ENCODE peak calls at places on chromosomes 2 and 18, in six cellular contexts. G is IMR-90, C is trophoblast cell, M is H9, B is mesenchymal stem cell, P is H1. K is an unnamed sample.

GRCh38 chr2:122795763-122796162 is 1040.3 kb downstream of the TSN start:
- DNase-seq in B (no peak), C (no peak), M (no peak), G (no peak), P (no peak), K (no peak)

GRCh38 chr2:104863585-104864279 is 9.8 kb downstream of the POU3F3 start:
- DNase-seq in B (no peak), M (peak; percentile 54), G (no peak), C (no peak), P (peak; percentile 76), K (no peak)

GRCh38 chr18:79403723-79404566 is 8.2 kb downstream of the NFATC1 start:
- DNase-seq in G (no peak), M (no peak), B (no peak), P (no peak), C (peak; percentile 61), K (no peak)

GRCh38 chr2:128921740-128922139 is 603.1 kb upstream of the HS6ST1 start:
- DNase-seq in G (no peak), B (no peak), P (no peak), M (no peak), C (no peak), K (no peak)

GRCh38 chr2:115292742-115293141 is 850.3 kb downstream of the DPP10 start:
- DNase-seq in P (no peak), M (no peak), B (no peak), G (no peak), C (no peak), K (no peak)

GRCh38 chr2:19337742-19338141 is 20.7 kb downstream of the OSR1 start:
- DNase-seq in B (no peak), C (no peak), G (no peak), P (no peak), M (no peak), K (no peak)

GRCh38 chr2:210072493-210072892 is 70.1 kb downstream of the RPE start:
- DNase-seq in B (no peak), P (peak; percentile 48), G (no peak), M (no peak), C (no peak), K (peak; percentile 8)

GRCh38 chr18:60732146-60732545 is 359.6 kb upstream of the MC4R start:
- DNase-seq in P (no peak), B (no peak), C (no peak), M (no peak), G (no peak), K (no peak)

GRCh38 chr2:126657146-126657635 is 1.2 kb downstream of the GYPC start:
- DNase-seq in M (peak; percentile 47), C (peak; percentile 10), B (peak; percentile 99), G (peak; percentile 98), P (no peak), K (no peak)

GRCh38 chr2:869357-869871 is 81.2 kb upstream of the SNTG2 start:
- DNase-seq in M (no peak), C (no peak), B (no peak), P (no peak), G (no peak), K (no peak)

GRCh38 chr2:241598487-241598886 is 38.5 kb downstream of the THAP4 start:
- DNase-seq in B (no peak), G (no peak), M (no peak), P (no peak), C (peak; percentile 46), K (no peak)

GRCh38 chr2:239587311-239587731 is 186.5 kb upstream of the HDAC4 start:
- DNase-seq in M (no peak), C (peak; percentile 70), B (no peak), P (no peak), G (no peak), K (no peak)

GRCh38 chr2:36355890-36356198 is 266 bp downstream of the CRIM1 start:
- DNase-seq in P (no peak), G (no peak), B (no peak), M (no peak), C (no peak), K (no peak)

DNA sequence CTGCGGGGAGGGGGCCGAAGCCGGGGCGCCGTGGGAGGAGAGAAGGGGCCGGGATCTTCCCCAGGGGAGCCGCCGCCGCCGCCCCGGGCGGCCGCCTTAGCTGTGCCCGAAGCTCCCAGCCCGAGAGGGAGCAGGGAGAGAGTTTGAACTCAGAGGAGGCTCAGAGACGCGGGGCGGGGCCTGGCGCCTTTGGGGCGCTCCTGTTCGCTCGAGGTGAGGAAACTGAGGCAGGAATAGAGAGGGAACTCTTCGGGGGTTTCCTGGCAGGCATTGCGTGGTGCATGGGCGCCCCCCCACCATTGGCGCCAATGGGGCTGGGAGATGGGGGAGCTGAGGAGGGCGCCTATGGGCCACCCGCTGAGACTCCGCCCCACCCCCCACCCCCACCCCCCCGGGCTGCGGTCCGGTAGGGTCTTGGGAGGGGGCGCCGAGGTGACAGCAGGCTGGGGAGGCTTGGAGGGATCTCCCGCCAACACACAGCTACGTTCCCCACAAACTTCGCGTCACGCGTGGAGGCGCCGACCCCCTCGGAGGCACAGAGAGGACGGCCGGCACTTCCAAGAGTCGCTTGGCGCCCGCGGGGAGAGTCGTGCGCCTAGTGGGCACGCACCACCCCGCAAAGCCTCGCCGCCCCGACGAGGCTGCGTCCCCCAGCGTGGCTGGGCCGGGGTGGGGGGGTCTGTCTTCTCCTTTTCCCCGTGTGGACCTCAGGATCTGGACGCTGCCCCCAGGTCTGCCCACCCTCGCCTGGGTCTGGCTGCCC is 680 bp downstream of the CTDSP1 start:
- DNase-seq in M (peak; percentile 60), G (no peak), P (peak; percentile 80), C (peak; percentile 31), B (peak; percentile 47), K (peak; percentile 30)
- H3K4ac ChIP-seq in M (no peak overlapping the region), G (peak overlapping the region; percentile 90), P (no peak overlapping the region), C (peak overlapping the region; percentile 61), B (peak overlapping the region; percentile 77), K (peak overlapping the region; percentile 66)

GRCh38 chr2:44168684-44169154 is at the start of gene PPM1B:
- DNase-seq in B (no peak), C (no peak), G (no peak), P (peak; percentile 99), M (no peak), K (no peak)

GRCh38 chr2:44167908-44168683 is 579 bp upstream of the PPM1B start:
- DNase-seq in P (peak; percentile 90), B (peak; percentile 100), M (peak; percentile 100), G (peak; percentile 100), C (peak; percentile 99), K (peak; percentile 99)

GRCh38 chr2:44171018-44171417 is 2.3 kb downstream of the PPM1B start:
- DNase-seq in C (peak; percentile 75), M (no peak), P (no peak), B (peak; percentile 37), G (peak; percentile 58), K (no peak)

GRCh38 chr2:44170337-44170736 is 1.7 kb downstream of the PPM1B start:
- DNase-seq in C (peak; percentile 31), P (no peak), M (no peak), B (peak; percentile 64), G (peak; percentile 26), K (no peak)

DNA sequence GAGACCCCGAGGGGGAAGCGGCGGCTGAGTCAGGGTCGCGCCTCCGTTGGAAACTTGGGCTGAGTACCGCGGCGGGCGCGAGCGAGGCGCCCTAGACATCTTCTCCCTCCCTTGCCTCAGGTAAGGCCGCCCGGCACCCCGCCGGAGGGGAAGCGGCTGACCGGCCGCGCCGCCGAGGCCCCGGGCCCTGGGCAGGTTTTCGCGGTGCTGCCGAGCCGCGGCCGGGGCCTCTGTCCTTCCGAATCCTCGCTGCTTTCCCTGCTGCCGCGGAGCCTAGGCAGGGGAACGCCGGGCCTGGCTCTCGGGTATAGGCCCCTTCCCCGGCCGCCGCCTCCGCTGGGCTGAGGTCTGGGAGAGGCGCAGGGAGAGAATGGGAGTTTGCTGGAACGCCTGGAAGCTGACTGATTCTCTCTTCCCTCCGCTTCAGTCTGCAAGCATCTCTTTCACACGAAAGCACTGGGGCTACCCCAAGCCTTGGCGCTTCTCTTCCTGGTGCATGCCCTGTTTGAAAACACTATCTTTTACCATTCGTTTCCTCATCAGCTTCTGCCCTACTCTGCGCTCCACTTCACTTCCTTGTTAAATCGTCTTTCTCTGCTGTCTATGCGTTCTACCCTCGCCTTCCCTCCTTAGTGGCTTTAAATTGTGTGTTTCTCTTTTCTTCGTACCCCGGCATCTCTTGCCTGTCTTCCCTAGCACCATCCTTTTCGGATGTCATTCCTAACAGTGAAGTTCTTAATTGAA is 652 bp downstream of the PPM1B start:
- DNase-seq in B (peak; percentile 67), P (peak; percentile 66), M (no peak), C (peak; percentile 55), G (peak; percentile 37), K (peak; percentile 21)
- H2AFZ ChIP-seq in B (peak overlapping the region; percentile 18), P (no peak overlapping the region), M (no peak overlapping the region), C (peak overlapping the region; percentile 98), G (peak overlapping the region; percentile 94), K (peak overlapping the region; percentile 94)

GRCh38 chr18:25229858-25230257 is 122.1 kb downstream of the ZNF521 start:
- DNase-seq in M (no peak), C (no peak), P (no peak), G (no peak), B (no peak), K (no peak)

GRCh38 chr18:25229080-25229479 is 122.9 kb downstream of the ZNF521 start:
- DNase-seq in G (peak; percentile 81), P (no peak), M (no peak), C (no peak), B (peak; percentile 61), K (no peak)

GRCh38 chr18:25231327-25231691 is 120.7 kb downstream of the ZNF521 start:
- DNase-seq in G (no peak), P (no peak), B (no peak), M (no peak), C (no peak), K (no peak)

GRCh38 chr18:25230658-25231326 is 121.2 kb downstream of the ZNF521 start:
- DNase-seq in B (peak; percentile 91), P (no peak), M (no peak), C (peak; percentile 2), G (peak; percentile 90), K (no peak)

DNA sequence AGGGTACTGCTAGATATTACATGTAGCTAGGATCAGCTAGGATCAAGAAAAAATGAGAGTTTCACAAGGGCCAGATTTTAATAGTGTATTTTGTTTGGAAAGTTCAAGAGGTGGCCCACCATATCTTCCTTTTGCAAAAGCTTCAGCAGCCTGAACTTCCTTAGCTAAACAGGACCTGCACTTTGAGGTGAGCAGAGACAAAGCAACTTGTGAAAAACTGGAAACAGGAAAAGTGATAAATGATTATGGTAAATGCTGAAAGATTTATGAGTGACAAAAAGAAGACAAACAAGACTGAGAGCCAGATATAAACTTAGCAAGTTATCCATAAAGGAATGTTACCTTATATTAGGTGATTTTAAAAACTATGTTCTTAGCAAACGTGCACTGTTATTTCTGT is 123.6 kb downstream of the ZNF521 start:
- DNase-seq in C (no peak), P (no peak), B (no peak), M (no peak), G (no peak), K (no peak)
- H3K4me1 ChIP-seq in C (no peaks in the 10 kb centered on the region), P (no peaks in the 10 kb centered on the region), B (peaks cover 4% of the 10 kb centered on the region), M (no peaks in the 10 kb centered on the region), G (peaks cover 11% of the 10 kb centered on the region), K (peaks cover 8% of the 10 kb centered on the region)

GRCh38 chr18:58601468-58602266 is 27.2 kb downstream of the ALPK2 start:
- DNase-seq in G (no peak), B (no peak), C (no peak), P (no peak), M (no peak), K (no peak)

GRCh38 chr18:58604301-58604700 is 24.6 kb downstream of the ALPK2 start:
- DNase-seq in B (no peak), M (no peak), G (no peak), P (no peak), C (no peak), K (no peak)

GRCh38 chr18:58606236-58606635 is 22.7 kb downstream of the ALPK2 start:
- DNase-seq in C (peak; percentile 62), B (no peak), G (no peak), P (no peak), M (no peak), K (no peak)

GRCh38 chr18:58605027-58606020 is 23.6 kb downstream of the ALPK2 start:
- DNase-seq in C (peak; percentile 24), P (no peak), G (peak; percentile 87), M (no peak), B (peak; percentile 84), K (no peak)

GRCh38 chr18:58603365-58604067 is 25.4 kb downstream of the ALPK2 start:
- DNase-seq in C (no peak), B (peak; percentile 67), P (no peak), M (no peak), G (peak; percentile 36), K (no peak)
- H3K4ac ChIP-seq in C (no peak overlapping the region), B (no peak overlapping the region), P (no peak overlapping the region), M (no peak overlapping the region), G (peak overlapping the region; percentile 55), K (no peak overlapping the region)

K was measured in neuronal stem cell.